ENCODE peak calls at places on chromosome 14, in seven cellular contexts. One of them, this sample, is unnamed.

GRCh38 chr14:34035177-34035933 is 84.5 kb upstream of the EGLN3 start:
- DNase-seq in Calu3: no peak
- DNase-seq in BJ: no peak
- DNase-seq in GM23338: no peak
- DNase-seq in natural killer cell: no peak
- DNase-seq in AG09309: no peak
- DNase-seq in HFF-Myc: no peak
- DNase-seq in this sample: no peak

GRCh38 chr14:70415788-70416187 is 1.1 kb downstream of the SYNJ2BP start:
- DNase-seq in Calu3: no peak
- DNase-seq in BJ: no peak
- DNase-seq in GM23338: no peak
- DNase-seq in natural killer cell: no peak
- DNase-seq in AG09309: no peak
- DNase-seq in HFF-Myc: no peak
- DNase-seq in this sample: no peak

GRCh38 chr14:55454264-55455151 is 14.1 kb upstream of the TBPL2 start:
- DNase-seq in Calu3: peak; percentile 41
- DNase-seq in BJ: no peak
- DNase-seq in GM23338: no peak
- DNase-seq in natural killer cell: no peak
- DNase-seq in AG09309: no peak
- DNase-seq in HFF-Myc: peak; percentile 60
- DNase-seq in this sample: no peak

GRCh38 chr14:92553456-92553855 is 39.9 kb downstream of the RIN3 start:
- DNase-seq in Calu3: no peak
- DNase-seq in BJ: no peak
- DNase-seq in GM23338: peak; percentile 52
- DNase-seq in natural killer cell: no peak
- DNase-seq in AG09309: peak; percentile 11
- DNase-seq in HFF-Myc: no peak
- DNase-seq in this sample: no peak

GRCh38 chr14:81400852-81401251 is 728 bp upstream of the STON2 start:
- DNase-seq in Calu3: peak; percentile 57
- DNase-seq in BJ: peak; percentile 95
- DNase-seq in GM23338: peak; percentile 42
- DNase-seq in natural killer cell: no peak
- DNase-seq in AG09309: peak; percentile 99
- DNase-seq in HFF-Myc: peak; percentile 73
- DNase-seq in this sample: no peak

GRCh38 chr14:90539496-90539775 is 142.6 kb downstream of the CALM1 start:
- DNase-seq in Calu3: no peak
- DNase-seq in BJ: no peak
- DNase-seq in GM23338: no peak
- DNase-seq in natural killer cell: no peak
- DNase-seq in AG09309: no peak
- DNase-seq in HFF-Myc: no peak
- DNase-seq in this sample: no peak

GRCh38 chr14:91413547-91414474 is 3.8 kb downstream of the CCDC88C start:
- DNase-seq in Calu3: peak; percentile 75
- DNase-seq in BJ: no peak
- DNase-seq in GM23338: peak; percentile 97
- DNase-seq in natural killer cell: no peak
- DNase-seq in AG09309: no peak
- DNase-seq in HFF-Myc: no peak
- DNase-seq in this sample: peak; percentile 62

GRCh38 chr14:90871605-90872233 is 55.5 kb upstream of the TTC7B start:
- DNase-seq in Calu3: no peak
- DNase-seq in BJ: no peak
- DNase-seq in GM23338: no peak
- DNase-seq in natural killer cell: no peak
- DNase-seq in AG09309: peak; percentile 13
- DNase-seq in HFF-Myc: peak; percentile 50
- DNase-seq in this sample: no peak

GRCh38 chr14:62428429-62429203 is 616.6 kb downstream of the KCNH5 start:
- DNase-seq in Calu3: no peak
- DNase-seq in BJ: no peak
- DNase-seq in GM23338: no peak
- DNase-seq in natural killer cell: no peak
- DNase-seq in AG09309: no peak
- DNase-seq in HFF-Myc: no peak
- DNase-seq in this sample: no peak

GRCh38 chr14:51619551-51619950 is 32.2 kb upstream of the FRMD6 start:
- DNase-seq in Calu3: no peak
- DNase-seq in BJ: no peak
- DNase-seq in GM23338: no peak
- DNase-seq in natural killer cell: no peak
- DNase-seq in AG09309: no peak
- DNase-seq in HFF-Myc: peak; percentile 86
- DNase-seq in this sample: no peak

GRCh38 chr14:51622376-51622775 is 29.3 kb upstream of the FRMD6 start:
- DNase-seq in Calu3: no peak
- DNase-seq in BJ: no peak
- DNase-seq in GM23338: no peak
- DNase-seq in natural killer cell: no peak
- DNase-seq in AG09309: no peak
- DNase-seq in HFF-Myc: no peak
- DNase-seq in this sample: no peak

GRCh38 chr14:51621654-51622053 is 30.1 kb upstream of the FRMD6 start:
- DNase-seq in Calu3: no peak
- DNase-seq in BJ: no peak
- DNase-seq in GM23338: no peak
- DNase-seq in natural killer cell: no peak
- DNase-seq in AG09309: no peak
- DNase-seq in HFF-Myc: no peak
- DNase-seq in this sample: no peak

GRCh38 chr14:51616724-51617409 is 34.8 kb upstream of the FRMD6 start:
- DNase-seq in Calu3: peak; percentile 38
- DNase-seq in BJ: peak; percentile 72
- DNase-seq in GM23338: no peak
- DNase-seq in natural killer cell: no peak
- DNase-seq in AG09309: peak; percentile 82
- DNase-seq in HFF-Myc: peak; percentile 95
- DNase-seq in this sample: no peak

DNA sequence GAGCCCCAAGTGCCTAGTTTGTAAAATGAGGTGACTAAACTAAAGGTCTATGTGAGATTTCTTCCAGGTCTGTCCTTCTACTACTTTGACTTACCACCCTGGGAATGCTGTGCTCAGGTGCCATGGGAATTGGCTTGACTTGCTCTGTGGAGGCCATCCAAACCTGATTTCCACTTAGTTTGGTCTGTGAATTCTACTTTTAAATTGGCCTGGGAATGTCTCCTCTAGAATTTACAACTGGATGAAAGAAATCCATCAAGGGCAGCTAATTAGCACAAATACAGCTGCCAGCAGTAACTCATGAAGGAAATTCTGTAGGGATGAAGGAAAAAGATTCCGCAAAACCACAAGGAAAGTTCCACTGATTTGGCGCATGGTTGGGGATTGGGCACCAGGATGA is 31.7 kb upstream of the FRMD6 start:
- DNase-seq in Calu3: no peak
- DNase-seq in BJ: no peak
- DNase-seq in GM23338: no peak
- DNase-seq in natural killer cell: no peak
- DNase-seq in AG09309: no peak
- DNase-seq in HFF-Myc: no peak
- DNase-seq in this sample: no peak
- TF ChIP-seq CTCF in Calu3: no peak
- TF ChIP-seq CTCF in BJ: no peak
- TF ChIP-seq CTCF in GM23338: no peak
- TF ChIP-seq CTCF in natural killer cell: no peak
- TF ChIP-seq CTCF in AG09309: no peak
- TF ChIP-seq CTCF in HFF-Myc: no peak
- TF ChIP-seq CTCF in this sample: no peak

GRCh38 chr14:104770851-104771272 is 17.9 kb downstream of the SIVA1 start:
- DNase-seq in Calu3: no peak
- DNase-seq in BJ: no peak
- DNase-seq in GM23338: peak; percentile 53
- DNase-seq in natural killer cell: no peak
- DNase-seq in AG09309: no peak
- DNase-seq in HFF-Myc: no peak
- DNase-seq in this sample: no peak
- TF ChIP-seq CTCF in Calu3: peak; percentile 44
- TF ChIP-seq CTCF in BJ: peak; percentile 66
- TF ChIP-seq CTCF in GM23338: peak; percentile 53
- TF ChIP-seq CTCF in natural killer cell: peak; percentile 54
- TF ChIP-seq CTCF in AG09309: peak; percentile 67
- TF ChIP-seq CTCF in HFF-Myc: peak; percentile 76
- TF ChIP-seq CTCF in this sample: peak; percentile 44

GRCh38 chr14:37869633-37870032 is 274.2 kb downstream of the TTC6 start:
- DNase-seq in Calu3: no peak
- DNase-seq in BJ: no peak
- DNase-seq in GM23338: no peak
- DNase-seq in natural killer cell: no peak
- DNase-seq in AG09309: no peak
- DNase-seq in HFF-Myc: no peak
- DNase-seq in this sample: no peak

GRCh38 chr14:37862263-37862662 is 266.8 kb downstream of the TTC6 start:
- DNase-seq in Calu3: no peak
- DNase-seq in BJ: no peak
- DNase-seq in GM23338: no peak
- DNase-seq in natural killer cell: no peak
- DNase-seq in AG09309: no peak
- DNase-seq in HFF-Myc: no peak
- DNase-seq in this sample: no peak

GRCh38 chr14:37865719-37866549 is 270.5 kb downstream of the TTC6 start:
- DNase-seq in Calu3: no peak
- DNase-seq in BJ: no peak
- DNase-seq in GM23338: no peak
- DNase-seq in natural killer cell: no peak
- DNase-seq in AG09309: no peak
- DNase-seq in HFF-Myc: no peak
- DNase-seq in this sample: no peak

GRCh38 chr14:37864128-37864527 is 268.7 kb downstream of the TTC6 start:
- DNase-seq in Calu3: no peak
- DNase-seq in BJ: no peak
- DNase-seq in GM23338: no peak
- DNase-seq in natural killer cell: no peak
- DNase-seq in AG09309: no peak
- DNase-seq in HFF-Myc: no peak
- DNase-seq in this sample: no peak

GRCh38 chr14:37864861-37865718 is 269.7 kb downstream of the TTC6 start:
- DNase-seq in Calu3: no peak
- DNase-seq in BJ: peak; percentile 57
- DNase-seq in GM23338: no peak
- DNase-seq in natural killer cell: no peak
- DNase-seq in AG09309: peak; percentile 75
- DNase-seq in HFF-Myc: peak; percentile 56
- DNase-seq in this sample: no peak
- TF ChIP-seq CTCF in Calu3: no peak
- TF ChIP-seq CTCF in BJ: no peak
- TF ChIP-seq CTCF in GM23338: no peak
- TF ChIP-seq CTCF in natural killer cell: no peak
- TF ChIP-seq CTCF in AG09309: no peak
- TF ChIP-seq CTCF in HFF-Myc: no peak
- TF ChIP-seq CTCF in this sample: no peak

GRCh38 chr14:21092147-21093011 is 6.1 kb downstream of the ZNF219 start:
- DNase-seq in Calu3: peak; percentile 90
- DNase-seq in BJ: no peak
- DNase-seq in GM23338: peak; percentile 91
- DNase-seq in natural killer cell: peak; percentile 94
- DNase-seq in AG09309: no peak
- DNase-seq in HFF-Myc: no peak
- DNase-seq in this sample: peak; percentile 76

GRCh38 chr14:21095430-21096205 is 2.8 kb downstream of the ZNF219 start:
- DNase-seq in Calu3: no peak
- DNase-seq in BJ: no peak
- DNase-seq in GM23338: peak; percentile 70
- DNase-seq in natural killer cell: no peak
- DNase-seq in AG09309: no peak
- DNase-seq in HFF-Myc: no peak
- DNase-seq in this sample: no peak

GRCh38 chr14:21093018-21093417 is 5.4 kb downstream of the ZNF219 start:
- DNase-seq in Calu3: no peak
- DNase-seq in BJ: no peak
- DNase-seq in GM23338: no peak
- DNase-seq in natural killer cell: no peak
- DNase-seq in AG09309: no peak
- DNase-seq in HFF-Myc: no peak
- DNase-seq in this sample: no peak

GRCh38 chr14:21091784-21092146 is 6.7 kb downstream of the ZNF219 start:
- DNase-seq in Calu3: no peak
- DNase-seq in BJ: no peak
- DNase-seq in GM23338: no peak
- DNase-seq in natural killer cell: no peak
- DNase-seq in AG09309: no peak
- DNase-seq in HFF-Myc: no peak
- DNase-seq in this sample: no peak

DNA sequence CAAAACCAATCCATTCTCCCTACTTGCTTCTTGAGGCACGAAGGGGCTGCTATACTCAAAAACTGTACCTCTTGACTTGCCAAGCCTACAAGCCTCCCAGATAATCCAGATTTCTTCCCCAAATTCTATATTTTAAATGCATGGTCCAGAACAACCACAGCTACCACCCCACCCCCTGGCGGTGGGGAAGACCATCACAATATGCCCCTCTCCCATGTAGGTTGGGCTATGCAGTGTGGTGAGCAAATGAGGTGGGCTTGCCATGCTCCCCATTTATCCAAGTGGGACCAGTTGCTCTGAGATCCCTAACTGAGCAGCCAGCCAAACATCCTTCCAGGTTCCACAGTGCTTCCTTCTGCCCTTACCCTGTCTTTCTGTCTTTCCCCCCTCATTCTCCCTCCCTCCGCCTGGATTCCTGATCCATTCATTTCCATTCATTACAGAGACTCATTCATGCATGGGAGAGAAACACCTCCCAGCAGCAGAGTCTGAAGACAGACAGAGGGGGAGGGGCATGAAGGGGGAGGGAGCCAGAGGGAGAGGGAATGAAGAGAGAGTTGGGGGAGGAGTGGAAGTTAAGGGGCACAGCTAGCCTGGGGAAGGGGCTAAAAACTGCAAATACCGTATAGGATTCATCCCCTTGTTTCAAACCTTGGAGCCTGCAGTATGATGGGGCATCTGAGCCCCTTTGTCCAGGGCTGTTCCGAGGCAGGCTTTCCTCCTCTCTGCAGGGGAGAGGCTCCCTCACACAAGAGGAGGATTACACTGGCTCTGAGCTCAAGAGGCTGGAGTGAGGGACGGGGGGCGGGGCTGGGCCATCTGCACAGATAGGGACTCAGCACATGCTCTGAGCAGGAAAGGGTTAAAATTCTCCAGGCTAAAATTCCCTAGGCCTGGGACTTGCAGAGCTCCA is 4.4 kb downstream of the ZNF219 start:
- DNase-seq in Calu3: no peak
- DNase-seq in BJ: no peak
- DNase-seq in GM23338: peak; percentile 97
- DNase-seq in natural killer cell: no peak
- DNase-seq in AG09309: no peak
- DNase-seq in HFF-Myc: no peak
- DNase-seq in this sample: no peak
- TF ChIP-seq CTCF in Calu3: no peak
- TF ChIP-seq CTCF in BJ: peak; percentile 42
- TF ChIP-seq CTCF in GM23338: peak; percentile 36
- TF ChIP-seq CTCF in natural killer cell: no peak
- TF ChIP-seq CTCF in AG09309: no peak
- TF ChIP-seq CTCF in HFF-Myc: peak; percentile 38
- TF ChIP-seq CTCF in this sample: peak; percentile 44

GRCh38 chr14:94051115-94051514 is 25.0 kb downstream of the OTUB2 start:
- DNase-seq in Calu3: peak; percentile 38
- DNase-seq in BJ: no peak
- DNase-seq in GM23338: peak; percentile 56
- DNase-seq in natural killer cell: peak; percentile 12
- DNase-seq in AG09309: no peak
- DNase-seq in HFF-Myc: no peak
- DNase-seq in this sample: no peak
- TF ChIP-seq CTCF in Calu3: peak; percentile 26
- TF ChIP-seq CTCF in BJ: peak; percentile 52
- TF ChIP-seq CTCF in GM23338: peak; percentile 64
- TF ChIP-seq CTCF in natural killer cell: no peak
- TF ChIP-seq CTCF in AG09309: peak; percentile 50
- TF ChIP-seq CTCF in HFF-Myc: peak; percentile 34
- TF ChIP-seq CTCF in this sample: peak; percentile 56

This sample was measured in progenitor cell of endocrine pancreas.